ENCODE peak calls at places on chromosomes 4 and X, in ten cellular contexts. I is HCEC 1CT; V is natural killer cell treated with Interleukin-12 subunit alpha and Interleukin-12 subunit beta and Interleukin-15 and Interleukin-18, amount 100 ng/mL, for 72 hours; S is breast epithelium; L is activated CD4-positive, alpha-beta T cell treated with anti-CD3 and anti-CD28 coated beads, Interleukin-2, amount 50 U/mL, for 1 hour; B is activated CD8-positive, alpha-beta memory T cell treated with anti-CD3 and anti-CD28 coated beads for 48 hours; U is fibroblast of the conjunctiva; F is HEK293T; Z is cardiac fibroblast; M is HS-5. X is an unnamed sample.

GRCh38 chr4:132540797-132541196 is 608.3 kb upstream of the PCDH10 start:
- DNase-seq in I (no peak), V (no peak), S (no peak), L (no peak), B (no peak), U (no peak), F (no peak), Z (no peak), M (no peak), X (no peak)

GRCh38 chr4:602559-602942 is 22.8 kb upstream of the PDE6B start:
- DNase-seq in I (no peak), V (no peak), S (peak), L (peak), B (peak), U (no peak), F (peak), Z (no peak), M (no peak), X (peak)

GRCh38 chr4:113673450-113673849 is 88.1 kb downstream of the CAMK2D start:
- DNase-seq in I (no peak), V (no peak), S (no peak), L (peak), B (no peak), U (no peak), F (no peak), Z (no peak), M (no peak), X (peak)

GRCh38 chrX:107483976-107484726 is 34.7 kb downstream of the FRMPD3 start:
- DNase-seq in I (peak), V (no peak), S (no peak), L (no peak), B (no peak), U (no peak), F (peak), Z (peak), M (no peak), X (no peak)

GRCh38 chr4:106365613-106366012 is 3.0 kb downstream of the GIMD1 start:
- DNase-seq in I (peak), V (no peak), S (no peak), L (no peak), B (no peak), U (peak), F (no peak), Z (peak), M (peak), X (no peak)

GRCh38 chrX:154918060-154918483 is 31.9 kb downstream of the F8A1 start:
- DNase-seq in I (peak), V (no peak), S (peak), L (no peak), B (peak), U (peak), F (peak), Z (peak), M (peak), X (peak)

GRCh38 chr4:140937866-140938265 is 181.7 kb upstream of the TBC1D9 start:
- DNase-seq in I (peak), V (no peak), S (no peak), L (no peak), B (no peak), U (peak), F (no peak), Z (peak), M (peak), X (no peak)

GRCh38 chr4:89922881-89923280 is 28.2 kb downstream of the MMRN1 start:
- DNase-seq in I (no peak), V (no peak), S (no peak), L (no peak), B (no peak), U (no peak), F (no peak), Z (no peak), M (no peak), X (no peak)

GRCh38 chrX:68754406-68754805 is 74.4 kb upstream of the EFNB1 start:
- DNase-seq in I (no peak), V (no peak), S (no peak), L (no peak), B (no peak), U (no peak), F (no peak), Z (no peak), M (no peak), X (no peak)

GRCh38 chr4:212438-213174 is 88.3 kb downstream of the ZNF718 start:
- DNase-seq in I (no peak), V (peak), S (peak), L (no peak), B (no peak), U (peak), F (no peak), Z (peak), M (no peak), X (no peak)

GRCh38 chr4:139454646-139455045 is 725 bp downstream of the RAB33B start:
- DNase-seq in I (no peak), V (no peak), S (no peak), L (no peak), B (no peak), U (no peak), F (no peak), Z (no peak), M (no peak), X (no peak)

X was measured in effector memory CD8-positive, alpha-beta T cell.